ENCODE peak calls at places on chromosomes 1 and 21, in five cellular contexts. One of them, this sample, is unnamed.

GRCh38 chr1:207366022-207366421 is 44.5 kb downstream of the CD55 start:
- ATAC-seq in HCT116: no peak
- ATAC-seq in stimulated activated effector memory CD8-positive, alpha-beta T cell treated with anti-CD3 and anti-CD28 coated beads, Interleukin-12 subunit alpha, Interleukin-12 subunit beta, amount 100 ng/mL, for 72 hours: no peak
- ATAC-seq in foreskin keratinocyte: no peak
- ATAC-seq in left cardiac atrium: no peak
- ATAC-seq in this sample: no peak

GRCh38 chr21:23887709-23888303 is 1719.5 kb downstream of the MRPL39 start:
- ATAC-seq in HCT116: no peak
- ATAC-seq in stimulated activated effector memory CD8-positive, alpha-beta T cell treated with anti-CD3 and anti-CD28 coated beads, Interleukin-12 subunit alpha, Interleukin-12 subunit beta, amount 100 ng/mL, for 72 hours: peak
- ATAC-seq in foreskin keratinocyte: no peak
- ATAC-seq in left cardiac atrium: no peak
- ATAC-seq in this sample: peak

GRCh38 chr1:118948796-118949195 is 39.3 kb downstream of the TBX15 start:
- ATAC-seq in HCT116: no peak
- ATAC-seq in stimulated activated effector memory CD8-positive, alpha-beta T cell treated with anti-CD3 and anti-CD28 coated beads, Interleukin-12 subunit alpha, Interleukin-12 subunit beta, amount 100 ng/mL, for 72 hours: no peak
- ATAC-seq in foreskin keratinocyte: no peak
- ATAC-seq in left cardiac atrium: no peak
- ATAC-seq in this sample: no peak

GRCh38 chr1:199272107-199272506 is 633.3 kb downstream of the PTPRC start:
- ATAC-seq in HCT116: peak
- ATAC-seq in stimulated activated effector memory CD8-positive, alpha-beta T cell treated with anti-CD3 and anti-CD28 coated beads, Interleukin-12 subunit alpha, Interleukin-12 subunit beta, amount 100 ng/mL, for 72 hours: no peak
- ATAC-seq in foreskin keratinocyte: no peak
- ATAC-seq in left cardiac atrium: no peak
- ATAC-seq in this sample: no peak

GRCh38 chr1:162283657-162284056 is 93.0 kb downstream of the SPATA46 start:
- ATAC-seq in HCT116: no peak
- ATAC-seq in stimulated activated effector memory CD8-positive, alpha-beta T cell treated with anti-CD3 and anti-CD28 coated beads, Interleukin-12 subunit alpha, Interleukin-12 subunit beta, amount 100 ng/mL, for 72 hours: no peak
- ATAC-seq in foreskin keratinocyte: no peak
- ATAC-seq in left cardiac atrium: peak
- ATAC-seq in this sample: no peak

GRCh38 chr1:150372580-150372979 is 8.6 kb downstream of the RPRD2 start:
- ATAC-seq in HCT116: no peak
- ATAC-seq in stimulated activated effector memory CD8-positive, alpha-beta T cell treated with anti-CD3 and anti-CD28 coated beads, Interleukin-12 subunit alpha, Interleukin-12 subunit beta, amount 100 ng/mL, for 72 hours: peak
- ATAC-seq in foreskin keratinocyte: no peak
- ATAC-seq in left cardiac atrium: no peak
- ATAC-seq in this sample: peak

GRCh38 chr21:28884481-28884880 is 108.2 kb downstream of the LTN1 start:
- ATAC-seq in HCT116: no peak
- ATAC-seq in stimulated activated effector memory CD8-positive, alpha-beta T cell treated with anti-CD3 and anti-CD28 coated beads, Interleukin-12 subunit alpha, Interleukin-12 subunit beta, amount 100 ng/mL, for 72 hours: no peak
- ATAC-seq in foreskin keratinocyte: peak
- ATAC-seq in left cardiac atrium: peak
- ATAC-seq in this sample: no peak

GRCh38 chr1:165389609-165390008 is 33.1 kb upstream of the LMX1A start:
- ATAC-seq in HCT116: no peak
- ATAC-seq in stimulated activated effector memory CD8-positive, alpha-beta T cell treated with anti-CD3 and anti-CD28 coated beads, Interleukin-12 subunit alpha, Interleukin-12 subunit beta, amount 100 ng/mL, for 72 hours: peak
- ATAC-seq in foreskin keratinocyte: no peak
- ATAC-seq in left cardiac atrium: no peak
- ATAC-seq in this sample: peak

GRCh38 chr1:156706647-156707008 is 1.2 kb upstream of the CRABP2 start:
- ATAC-seq in HCT116: peak
- ATAC-seq in stimulated activated effector memory CD8-positive, alpha-beta T cell treated with anti-CD3 and anti-CD28 coated beads, Interleukin-12 subunit alpha, Interleukin-12 subunit beta, amount 100 ng/mL, for 72 hours: no peak
- ATAC-seq in foreskin keratinocyte: no peak
- ATAC-seq in left cardiac atrium: peak
- ATAC-seq in this sample: no peak

GRCh38 chr1:79982218-79982617 is 975.7 kb upstream of the ADGRL4 start:
- ATAC-seq in HCT116: no peak
- ATAC-seq in stimulated activated effector memory CD8-positive, alpha-beta T cell treated with anti-CD3 and anti-CD28 coated beads, Interleukin-12 subunit alpha, Interleukin-12 subunit beta, amount 100 ng/mL, for 72 hours: no peak
- ATAC-seq in foreskin keratinocyte: no peak
- ATAC-seq in left cardiac atrium: peak
- ATAC-seq in this sample: no peak

GRCh38 chr1:181133969-181134418 is 45.5 kb downstream of the IER5 start:
- ATAC-seq in HCT116: no peak
- ATAC-seq in stimulated activated effector memory CD8-positive, alpha-beta T cell treated with anti-CD3 and anti-CD28 coated beads, Interleukin-12 subunit alpha, Interleukin-12 subunit beta, amount 100 ng/mL, for 72 hours: no peak
- ATAC-seq in foreskin keratinocyte: no peak
- ATAC-seq in left cardiac atrium: no peak
- ATAC-seq in this sample: no peak

GRCh38 chr1:181092883-181093282 is 4.4 kb downstream of the IER5 start:
- ATAC-seq in HCT116: no peak
- ATAC-seq in stimulated activated effector memory CD8-positive, alpha-beta T cell treated with anti-CD3 and anti-CD28 coated beads, Interleukin-12 subunit alpha, Interleukin-12 subunit beta, amount 100 ng/mL, for 72 hours: no peak
- ATAC-seq in foreskin keratinocyte: no peak
- ATAC-seq in left cardiac atrium: no peak
- ATAC-seq in this sample: no peak

GRCh38 chr1:203557958-203558760 is 64.2 kb downstream of the OPTC start:
- ATAC-seq in HCT116: no peak
- ATAC-seq in stimulated activated effector memory CD8-positive, alpha-beta T cell treated with anti-CD3 and anti-CD28 coated beads, Interleukin-12 subunit alpha, Interleukin-12 subunit beta, amount 100 ng/mL, for 72 hours: peak
- ATAC-seq in foreskin keratinocyte: peak
- ATAC-seq in left cardiac atrium: peak
- ATAC-seq in this sample: peak

GRCh38 chr1:76577818-76578185 is 289.5 kb upstream of the ST6GALNAC5 start:
- ATAC-seq in HCT116: no peak
- ATAC-seq in stimulated activated effector memory CD8-positive, alpha-beta T cell treated with anti-CD3 and anti-CD28 coated beads, Interleukin-12 subunit alpha, Interleukin-12 subunit beta, amount 100 ng/mL, for 72 hours: no peak
- ATAC-seq in foreskin keratinocyte: no peak
- ATAC-seq in left cardiac atrium: no peak
- ATAC-seq in this sample: no peak

GRCh38 chr21:25850126-25850831 is 115.5 kb downstream of the GABPA start:
- ATAC-seq in HCT116: no peak
- ATAC-seq in stimulated activated effector memory CD8-positive, alpha-beta T cell treated with anti-CD3 and anti-CD28 coated beads, Interleukin-12 subunit alpha, Interleukin-12 subunit beta, amount 100 ng/mL, for 72 hours: no peak
- ATAC-seq in foreskin keratinocyte: no peak
- ATAC-seq in left cardiac atrium: no peak
- ATAC-seq in this sample: no peak

GRCh38 chr1:237841485-237841884 is 49.2 kb downstream of the ZP4 start:
- ATAC-seq in HCT116: no peak
- ATAC-seq in stimulated activated effector memory CD8-positive, alpha-beta T cell treated with anti-CD3 and anti-CD28 coated beads, Interleukin-12 subunit alpha, Interleukin-12 subunit beta, amount 100 ng/mL, for 72 hours: no peak
- ATAC-seq in foreskin keratinocyte: no peak
- ATAC-seq in left cardiac atrium: no peak
- ATAC-seq in this sample: no peak

GRCh38 chr1:173266845-173267244 is 59.7 kb upstream of the TNFSF4 start:
- ATAC-seq in HCT116: no peak
- ATAC-seq in stimulated activated effector memory CD8-positive, alpha-beta T cell treated with anti-CD3 and anti-CD28 coated beads, Interleukin-12 subunit alpha, Interleukin-12 subunit beta, amount 100 ng/mL, for 72 hours: no peak
- ATAC-seq in foreskin keratinocyte: no peak
- ATAC-seq in left cardiac atrium: no peak
- ATAC-seq in this sample: no peak

This sample was measured in activated T-helper 17 cell treated with anti-CD3 and anti-CD28 coated beads, Interleukin-2, amount 50 U/mL, for 72 hours.